ENCODE peak calls at places on chromosomes 7 and 10, in five cellular contexts. I is activated CD4-positive, alpha-beta T cell treated with anti-CD3 and anti-CD28 coated beads, Interleukin-2, amount 50 U/mL, for 48 hours; G is activated CD8-positive, alpha-beta memory T cell treated with anti-CD3 and anti-CD28 coated beads for 48 hours; A is bronchial epithelial cell; L is ELR. Z is an unnamed sample.

GRCh38 chr10:28668363-28669226 is 8.7 kb upstream of the BAMBI start:
- DNase-seq in I (peak; percentile 66), G (peak; percentile 37), A (no peak), L (peak; percentile 55), Z (peak; percentile 81)

GRCh38 chr7:107173691-107174406 is 5.0 kb downstream of the HBP1 start:
- DNase-seq in I (no peak), G (no peak), A (no peak), L (no peak), Z (no peak)

GRCh38 chr10:120022357-120022756 is 129.8 kb downstream of the SEC23IP start:
- DNase-seq in I (no peak), G (no peak), A (peak; percentile 70), L (no peak), Z (no peak)

GRCh38 chr10:77605466-77605865 is 32.1 kb downstream of the KCNMA1 start:
- DNase-seq in I (no peak), G (no peak), A (no peak), L (peak; percentile 54), Z (no peak)

GRCh38 chr7:21426958-21427860 is 674 bp upstream of the SP4 start:
- DNase-seq in I (peak; percentile 98), G (peak; percentile 99), A (peak; percentile 91), L (peak; percentile 98), Z (peak; percentile 99)

GRCh38 chr10:63976538-63976937 is 455.3 kb downstream of the REEP3 start:
- DNase-seq in I (peak; percentile 61), G (no peak), A (peak; percentile 25), L (peak; percentile 28), Z (no peak)

GRCh38 chr7:33853361-33854062 is 51.8 kb upstream of the BMPER start:
- DNase-seq in I (no peak), G (no peak), A (no peak), L (peak; percentile 96), Z (no peak)

GRCh38 chr10:43793714-43794113 is 145.0 kb upstream of the ZNF32 start:
- DNase-seq in I (no peak), G (no peak), A (no peak), L (peak; percentile 47), Z (no peak)

GRCh38 chr10:44297963-44298362 is 86.9 kb downstream of the CXCL12 start:
- DNase-seq in I (no peak), G (no peak), A (no peak), L (no peak), Z (no peak)

GRCh38 chr7:66500087-66500486 is 128.6 kb upstream of the KCTD7 start:
- DNase-seq in I (no peak), G (no peak), A (peak; percentile 30), L (peak; percentile 51), Z (peak; percentile 2)

GRCh38 chr7:2106920-2107319 is 125.8 kb downstream of the MAD1L1 start:
- DNase-seq in I (no peak), G (no peak), A (no peak), L (peak; percentile 62), Z (peak; percentile 54)

GRCh38 chr10:71234970-71235681 is 22.8 kb downstream of the UNC5B start:
- DNase-seq in I (no peak), G (no peak), A (no peak), L (peak; percentile 65), Z (no peak)

GRCh38 chr7:46468753-46469356 is 547.8 kb upstream of the IGFBP3 start:
- DNase-seq in I (no peak), G (no peak), A (no peak), L (peak; percentile 27), Z (no peak)

GRCh38 chr7:142482899-142483658 is 225.2 kb upstream of the PRSS58 start:
- DNase-seq in I (peak; percentile 72), G (no peak), A (peak; percentile 48), L (peak; percentile 65), Z (no peak)

GRCh38 chr10:70272925-70273316 is 10.9 kb downstream of the NPFFR1 start:
- DNase-seq in I (no peak), G (no peak), A (peak; percentile 78), L (peak; percentile 57), Z (no peak)

GRCh38 chr7:115911466-115911865 is 119.1 kb downstream of the TFEC start:
- DNase-seq in I (no peak), G (no peak), A (no peak), L (peak; percentile 30), Z (no peak)

GRCh38 chr7:44893710-44894135 is 8.4 kb upstream of the PURB start:
- DNase-seq in I (no peak), G (no peak), A (no peak), L (no peak), Z (no peak)

GRCh38 chr7:90345548-90346319 is 782 bp upstream of the GTPBP10 start:
- DNase-seq in I (peak; percentile 7), G (no peak), A (peak; percentile 50), L (peak; percentile 55), Z (no peak)

GRCh38 chr10:49008505-49009202 is 69.0 kb upstream of the LRRC18 start:
- DNase-seq in I (no peak), G (no peak), A (no peak), L (no peak), Z (no peak)

GRCh38 chr10:78996449-78997129 is 72.2 kb upstream of the ZMIZ1 start:
- DNase-seq in I (no peak), G (no peak), A (no peak), L (no peak), Z (no peak)

GRCh38 chr10:69537449-69537848 is 35.8 kb downstream of the NEUROG3 start:
- DNase-seq in I (no peak), G (no peak), A (no peak), L (no peak), Z (no peak)

GRCh38 chr7:24378871-24379608 is 95.0 kb downstream of the NPY start:
- DNase-seq in I (no peak), G (no peak), A (peak; percentile 93), L (peak; percentile 89), Z (no peak)

GRCh38 chr7:84372155-84372621 is 177.6 kb upstream of the SEMA3A start:
- DNase-seq in I (no peak), G (no peak), A (peak; percentile 94), L (peak; percentile 86), Z (no peak)

GRCh38 chr10:86400705-86401587 is 34.4 kb upstream of the GRID1 start:
- DNase-seq in I (peak; percentile 80), G (peak; percentile 32), A (peak; percentile 47), L (peak; percentile 64), Z (peak; percentile 42)

GRCh38 chr7:1678571-1679325 is 8.7 kb downstream of the ELFN1 start:
- DNase-seq in I (no peak), G (no peak), A (no peak), L (no peak), Z (no peak)

GRCh38 chr10:130656187-130656575 is 520.0 kb downstream of the GLRX3 start:
- DNase-seq in I (no peak), G (no peak), A (no peak), L (no peak), Z (no peak)

GRCh38 chr10:27558612-27559020 is 54.5 kb downstream of the RAB18 start:
- DNase-seq in I (peak; percentile 27), G (no peak), A (peak; percentile 53), L (peak; percentile 77), Z (peak; percentile 70)

GRCh38 chr10:129898701-129899563 is 65.1 kb downstream of the EBF3 start:
- DNase-seq in I (no peak), G (no peak), A (no peak), L (no peak), Z (no peak)

GRCh38 chr7:50939026-50939425 is 156.3 kb upstream of the GRB10 start:
- DNase-seq in I (no peak), G (no peak), A (no peak), L (no peak), Z (no peak)

GRCh38 chr7:117704098-117704497 is 169.1 kb downstream of the CTTNBP2 start:
- DNase-seq in I (no peak), G (no peak), A (peak; percentile 80), L (no peak), Z (no peak)

GRCh38 chr7:128017880-128018845 is 13.1 kb downstream of the LRRC4 start:
- DNase-seq in I (no peak), G (no peak), A (peak; percentile 92), L (no peak), Z (no peak)

GRCh38 chr10:131242007-131242406 is 69.5 kb downstream of the TCERG1L start:
- DNase-seq in I (peak; percentile 8), G (no peak), A (no peak), L (peak; percentile 0), Z (no peak)

GRCh38 chr10:77459905-77460304 is 177.7 kb downstream of the KCNMA1 start:
- DNase-seq in I (no peak), G (no peak), A (no peak), L (no peak), Z (no peak)

GRCh38 chr7:152756126-152756525 is 3.4 kb upstream of the ACTR3B start:
- DNase-seq in I (no peak), G (no peak), A (no peak), L (no peak), Z (no peak)

GRCh38 chr7:50662059-50662689 is 97.0 kb upstream of the DDC start:
- DNase-seq in I (no peak), G (no peak), A (no peak), L (no peak), Z (no peak)